ENCODE peak calls at places on chromosomes 3 and 15, in six cellular contexts. F is BE2C, O is fibroblast of lung, T is upper lobe of right lung, P is bronchial epithelial cell, Q is fibroblast of the aortic adventitia. B is an unnamed sample.

GRCh38 chr15:58489693-58490404 is 58.1 kb downstream of the LIPC start:
- DNase-seq in F (no peak), O (no peak), T (no peak), P (no peak), Q (no peak), B (no peak)

GRCh38 chr15:100191161-100191560 is 150.6 kb downstream of the ADAMTS17 start:
- DNase-seq in F (no peak), O (no peak), T (no peak), P (peak), Q (no peak), B (no peak)

GRCh38 chr3:32177702-32178198 is 60.7 kb upstream of the CMTM8 start:
- DNase-seq in F (peak), O (peak), T (no peak), P (peak), Q (peak), B (peak)

GRCh38 chr15:67818464-67818863 is 6.8 kb upstream of the SKOR1 start:
- DNase-seq in F (no peak), O (no peak), T (no peak), P (no peak), Q (no peak), B (no peak)

GRCh38 chr3:101868534-101869464 is 19.5 kb downstream of the NFKBIZ start:
- DNase-seq in F (no peak), O (peak), T (no peak), P (peak), Q (peak), B (peak)

GRCh38 chr15:50116477-50116876 is 2.6 kb downstream of the ATP8B4 start:
- DNase-seq in F (no peak), O (no peak), T (no peak), P (peak), Q (peak), B (peak)

GRCh38 chr3:20055020-20055775 is 15.0 kb downstream of the KAT2B start:
- DNase-seq in F (no peak), O (no peak), T (no peak), P (no peak), Q (no peak), B (no peak)

GRCh38 chr3:10981961-10982360 is 10.6 kb upstream of the SLC6A1 start:
- DNase-seq in F (no peak), O (peak), T (no peak), P (peak), Q (peak), B (peak)

GRCh38 chr15:55549305-55549704 is 38.8 kb downstream of the PYGO1 start:
- DNase-seq in F (no peak), O (no peak), T (no peak), P (peak), Q (no peak), B (no peak)

GRCh38 chr3:178671261-178672191 is 135.3 kb downstream of the KCNMB2 start:
- DNase-seq in F (no peak), O (peak), T (no peak), P (peak), Q (peak), B (peak)

GRCh38 chr3:135454890-135455289 is 510.6 kb upstream of the PPP2R3A start:
- DNase-seq in F (no peak), O (no peak), T (no peak), P (no peak), Q (no peak), B (no peak)

GRCh38 chr15:39919740-39920509 is at the start of gene GPR176:
- DNase-seq in F (peak), O (peak), T (peak), P (no peak), Q (peak), B (peak)

GRCh38 chr3:45412731-45413130 is 24.4 kb downstream of the LARS2 start:
- DNase-seq in F (peak), O (no peak), T (no peak), P (no peak), Q (no peak), B (no peak)

GRCh38 chr3:454986-455385 is 258.4 kb downstream of the CHL1 start:
- DNase-seq in F (no peak), O (no peak), T (no peak), P (no peak), Q (no peak), B (no peak)

GRCh38 chr3:14780927-14781507 is 37.7 kb upstream of the FGD5 start:
- DNase-seq in F (peak), O (peak), T (peak), P (peak), Q (peak), B (peak)

GRCh38 chr3:169699536-169700050 is 36.1 kb upstream of the MECOM start:
- DNase-seq in F (no peak), O (peak), T (no peak), P (no peak), Q (peak), B (peak)

GRCh38 chr15:100029868-100030479 is 296.7 kb upstream of the LYSMD4 start:
- DNase-seq in F (no peak), O (no peak), T (no peak), P (no peak), Q (no peak), B (no peak)

GRCh38 chr3:25885544-25885943 is 95.7 kb downstream of the OXSM start:
- DNase-seq in F (no peak), O (peak), T (no peak), P (peak), Q (no peak), B (no peak)

GRCh38 chr3:99286266-99286845 is 352.0 kb upstream of the COL8A1 start:
- DNase-seq in F (no peak), O (peak), T (no peak), P (peak), Q (peak), B (peak)

GRCh38 chr3:49278548-49278947 is 1.5 kb upstream of the C3orf62 start:
- DNase-seq in F (no peak), O (no peak), T (no peak), P (no peak), Q (peak), B (no peak)

GRCh38 chr3:17841190-17841828 is 98.9 kb upstream of the TBC1D5 start:
- DNase-seq in F (peak), O (peak), T (peak), P (peak), Q (peak), B (peak)

GRCh38 chr3:184039414-184039813 is 7.9 kb downstream of the HTR3D start:
- DNase-seq in F (no peak), O (peak), T (no peak), P (peak), Q (peak), B (peak)

GRCh38 chr3:183158552-183159006 is 4.0 kb downstream of the LAMP3 start:
- DNase-seq in F (no peak), O (peak), T (no peak), P (peak), Q (no peak), B (peak)

GRCh38 chr15:78167227-78167888 is 18.2 kb downstream of the IDH3A start:
- DNase-seq in F (no peak), O (no peak), T (no peak), P (no peak), Q (no peak), B (no peak)

GRCh38 chr15:53586815-53587214 is 172.6 kb downstream of the WDR72 start:
- DNase-seq in F (peak), O (no peak), T (no peak), P (peak), Q (no peak), B (peak)

GRCh38 chr3:16514799-16515353 is 1.4 kb upstream of the RFTN1 start:
- DNase-seq in F (no peak), O (no peak), T (no peak), P (no peak), Q (no peak), B (no peak)

GRCh38 chr3:177538064-177538742 is 340.9 kb upstream of the TBL1XR1 start:
- DNase-seq in F (no peak), O (peak), T (no peak), P (no peak), Q (peak), B (peak)

GRCh38 chr3:184716652-184717607 is 5.1 kb upstream of the MAGEF1 start:
- DNase-seq in F (peak), O (peak), T (no peak), P (peak), Q (peak), B (peak)

GRCh38 chr15:39331584-39331983 is 249.3 kb upstream of the THBS1 start:
- DNase-seq in F (no peak), O (peak), T (no peak), P (peak), Q (no peak), B (no peak)

GRCh38 chr15:33007295-33007855 is 187.1 kb downstream of the FMN1 start:
- DNase-seq in F (no peak), O (peak), T (no peak), P (peak), Q (peak), B (peak)
- TF ChIP-seq CTCF in F (peak), O (peak), T (peak), P (peak), Q (peak), B (peak)

GRCh38 chr3:51682079-51682478 is 11.0 kb downstream of the TEX264 start:
- DNase-seq in F (peak), O (peak), T (no peak), P (peak), Q (peak), B (peak)

GRCh38 chr3:51680196-51680595 is 9.1 kb downstream of the TEX264 start:
- DNase-seq in F (no peak), O (no peak), T (no peak), P (no peak), Q (no peak), B (no peak)

GRCh38 chr3:51679777-51680176 is 8.7 kb downstream of the TEX264 start:
- DNase-seq in F (no peak), O (no peak), T (no peak), P (no peak), Q (no peak), B (no peak)

GRCh38 chr3:51681453-51681852 is 10.4 kb downstream of the TEX264 start:
- DNase-seq in F (no peak), O (no peak), T (peak), P (peak), Q (no peak), B (peak)

DNA sequence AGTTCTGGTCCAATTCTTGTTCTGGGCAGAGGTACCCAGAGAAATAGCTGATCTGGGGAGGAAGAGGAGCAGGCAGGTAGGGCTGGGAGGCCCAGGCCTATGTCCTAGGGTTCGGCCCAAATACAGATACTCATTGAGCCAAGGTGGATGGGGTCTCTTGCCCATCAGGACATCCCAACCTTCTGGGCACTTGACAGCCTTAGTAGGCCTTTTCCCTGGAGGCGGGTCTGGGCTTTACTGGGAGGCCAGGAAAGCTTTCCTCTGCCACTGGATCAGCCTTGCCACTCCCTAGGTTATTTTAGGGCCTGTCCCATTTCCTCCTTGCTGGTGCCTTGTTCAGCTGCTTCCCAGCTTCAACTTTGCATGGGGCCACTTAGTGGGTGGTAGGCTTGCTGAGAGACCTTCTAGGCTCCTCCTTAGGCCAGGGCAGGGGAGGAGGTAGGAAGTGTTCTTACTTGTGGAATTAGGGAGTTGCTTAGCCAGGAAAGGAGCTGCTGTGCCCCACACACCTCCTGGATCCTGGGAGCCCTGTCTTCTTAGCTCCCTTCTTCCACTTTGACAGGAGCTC is 9.7 kb downstream of the TEX264 start:
- DNase-seq in F (no peak), O (no peak), T (no peak), P (no peak), Q (no peak), B (no peak)
- H3K4me3 ChIP-seq in F (no peak), O (no peak), T (no peak), P (no peak), Q (no peak), B (no peak)

DNA sequence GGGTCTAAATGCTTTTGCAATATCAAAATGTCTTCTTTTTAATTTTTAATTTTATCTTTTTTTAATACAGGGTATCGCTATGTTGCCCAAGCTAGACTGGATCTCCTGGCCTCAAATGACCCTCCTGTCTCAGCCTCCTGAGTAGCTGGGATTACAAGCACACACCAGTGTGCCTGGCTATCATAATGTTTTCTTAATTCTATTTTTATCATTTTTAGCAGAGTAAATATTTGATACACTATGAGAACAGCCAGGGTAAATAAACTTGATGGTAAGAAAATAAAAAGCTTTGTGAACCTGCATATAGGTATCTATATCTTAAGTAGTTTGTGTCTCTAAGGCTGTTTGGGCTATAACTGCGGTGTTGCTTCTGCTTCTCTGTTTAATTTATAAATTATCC is 60.4 kb downstream of the IL12A start:
- DNase-seq in F (no peak), O (no peak), T (no peak), P (no peak), Q (no peak), B (no peak)
- TF ChIP-seq CTCF in F (no peak), O (no peak), T (no peak), P (no peak), Q (no peak), B (no peak)

DNA sequence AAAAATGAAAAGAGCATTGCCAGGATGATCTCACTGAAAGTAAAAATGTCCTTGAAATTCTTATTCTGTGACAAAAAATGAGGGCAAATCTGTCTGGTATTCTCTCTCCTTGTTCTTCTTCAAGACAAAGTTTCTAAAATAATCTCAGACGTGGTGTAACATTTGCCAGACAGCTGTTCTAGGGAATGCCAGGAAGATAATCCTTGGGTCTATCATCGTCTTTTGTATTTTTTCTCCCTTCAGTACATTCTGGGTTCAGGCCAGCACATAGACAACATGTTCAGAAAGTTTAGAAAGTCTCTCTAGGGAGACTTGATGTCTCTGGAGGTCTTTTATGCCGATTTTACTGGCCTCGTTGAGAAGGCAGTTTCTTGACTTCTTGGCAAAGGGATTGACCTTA is 121.2 kb upstream of the HES1 start:
- DNase-seq in F (no peak), O (no peak), T (no peak), P (no peak), Q (no peak), B (no peak)
- H3K4me3 ChIP-seq in F (no peak), O (no peak), T (no peak), P (no peak), Q (no peak), B (no peak)

DNA sequence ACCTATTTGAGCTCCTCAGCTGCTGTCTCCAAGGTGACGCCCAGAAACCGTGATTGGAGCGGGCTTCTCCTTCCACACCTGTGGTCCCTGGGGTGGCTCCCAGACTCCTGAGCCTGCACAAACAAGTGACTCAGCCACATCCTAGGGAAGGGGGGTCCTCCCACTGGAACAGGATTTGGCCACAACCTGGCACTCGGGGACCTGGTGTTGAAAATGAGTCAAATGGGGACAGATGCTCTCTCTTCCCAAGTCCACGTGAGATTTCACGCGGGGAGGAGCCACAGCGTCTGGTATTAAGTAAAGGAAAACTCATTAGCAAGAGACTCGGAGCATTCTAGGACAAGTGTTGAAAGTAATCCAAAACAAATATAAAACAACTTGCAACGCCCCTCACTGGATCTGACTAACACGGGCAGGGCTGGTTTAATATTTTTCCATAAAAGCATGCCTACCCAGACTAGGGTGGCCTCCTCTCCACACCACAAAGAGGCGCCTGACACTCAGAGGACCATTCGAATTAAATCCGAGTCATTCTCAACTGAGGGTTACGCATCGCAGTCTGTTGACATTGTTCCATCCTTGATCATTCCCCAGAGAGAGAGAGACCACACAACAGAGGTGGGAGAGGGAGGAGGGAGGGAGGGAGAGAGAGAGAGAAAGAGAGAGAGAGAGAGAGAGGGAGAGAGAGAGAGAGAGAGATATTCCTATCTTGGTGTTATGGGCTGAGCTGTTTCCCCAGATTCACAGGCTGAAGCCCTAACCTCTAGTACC is 74.4 kb downstream of the MGLL start:
- DNase-seq in F (no peak), O (peak), T (peak), P (peak), Q (peak), B (peak)
- TF ChIP-seq CTCF in F (no peak), O (no peak), T (no peak), P (no peak), Q (peak), B (no peak)

GRCh38 chr3:129375099-129375498 is 53.3 kb downstream of the EFCAB12 start:
- DNase-seq in F (no peak), O (no peak), T (no peak), P (no peak), Q (no peak), B (no peak)
- H3K4me3 ChIP-seq in F (no peak), O (no peak), T (no peak), P (no peak), Q (no peak), B (no peak)

GRCh38 chr15:33055962-33056361 is 138.6 kb downstream of the FMN1 start:
- DNase-seq in F (no peak), O (no peak), T (no peak), P (no peak), Q (no peak), B (no peak)

GRCh38 chr15:33059184-33059583 is 135.3 kb downstream of the FMN1 start:
- DNase-seq in F (no peak), O (peak), T (no peak), P (no peak), Q (peak), B (peak)

DNA sequence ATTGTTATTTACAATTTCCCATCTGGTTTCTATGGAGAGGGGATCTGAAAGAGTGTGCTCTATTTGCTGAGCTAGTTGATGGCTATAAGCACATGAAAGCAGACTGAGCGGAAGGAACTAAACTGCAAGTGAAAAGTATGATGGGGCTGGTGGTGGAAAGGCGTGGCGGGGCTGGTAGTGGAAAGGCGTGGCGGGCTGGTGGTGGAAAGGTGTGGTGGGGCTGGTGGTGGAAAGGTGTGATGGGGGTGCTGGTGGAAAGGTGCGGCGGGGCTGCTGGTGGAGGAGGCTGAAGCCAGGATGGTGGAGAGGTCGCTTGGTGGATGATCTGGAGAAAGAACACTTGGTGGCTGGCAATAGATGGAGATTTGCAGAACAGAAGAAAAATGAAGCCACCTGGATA is 136.7 kb downstream of the FMN1 start:
- DNase-seq in F (no peak), O (no peak), T (no peak), P (no peak), Q (no peak), B (no peak)
- TF ChIP-seq CTCF in F (no peak), O (no peak), T (no peak), P (no peak), Q (no peak), B (no peak)

DNA sequence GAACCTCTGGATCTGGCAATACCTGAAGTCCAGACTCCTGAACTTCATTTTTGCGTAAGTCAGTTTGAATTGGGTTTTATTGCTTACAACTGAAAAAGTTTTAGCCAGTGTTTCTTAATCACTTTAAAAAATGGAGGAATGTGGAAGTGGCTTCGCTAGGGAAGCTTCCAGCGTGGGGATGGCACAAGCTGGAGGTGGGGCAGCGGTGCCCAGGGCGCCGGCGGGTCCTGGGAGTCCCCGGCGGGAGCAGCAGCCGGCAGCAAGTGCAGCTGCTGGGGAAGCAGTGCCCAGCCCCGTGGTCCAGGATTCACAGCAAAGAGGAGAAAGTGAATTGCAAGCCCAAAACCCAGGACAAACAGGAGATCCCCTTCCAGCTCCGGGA is 301.8 kb upstream of the PROK2 start:
- DNase-seq in F (no peak), O (no peak), T (no peak), P (no peak), Q (no peak), B (no peak)
- H3K4me3 ChIP-seq in F (no peak), O (no peak), T (no peak), P (no peak), Q (no peak), B (no peak)

B was measured in fibroblast of pulmonary artery.